ENCODE peak calls at places on chromosomes 5 and 9, in six cellular contexts. N is PC-3, T is cardiac fibroblast, Y is tibial artery, S is fibroblast of pulmonary artery, V is B cell. P is an unnamed sample.
A peak's percentile ranks its signal among the peaks of the same experiment; 100 is the strongest.

GRCh38 chr5:68088302-68088701 is 127.3 kb upstream of the PIK3R1 start:
- DNase-seq in N (no peak), S (peak; percentile 74), Y (no peak), V (no peak), T (peak; percentile 72), P (no peak)

GRCh38 chr9:22103650-22104575 is 94.8 kb upstream of the CDKN2B start:
- DNase-seq in S (peak; percentile 88), Y (no peak), N (peak; percentile 57), V (no peak), T (peak; percentile 92), P (no peak)

GRCh38 chr5:96377597-96377996 is 55.5 kb downstream of the PCSK1 start:
- DNase-seq in Y (no peak), T (no peak), V (no peak), N (no peak), S (no peak), P (no peak)

GRCh38 chr9:136964171-136964689 is 12.2 kb downstream of the LCN12 start:
- DNase-seq in T (no peak), V (no peak), S (no peak), Y (no peak), N (peak; percentile 18), P (no peak)

GRCh38 chr5:174320051-174320450 is 274.5 kb downstream of the NSG2 start:
- DNase-seq in N (no peak), T (no peak), S (no peak), Y (no peak), V (no peak), P (no peak)

GRCh38 chr5:172624083-172624995 is 16.7 kb upstream of the NEURL1B start:
- DNase-seq in S (no peak), T (no peak), Y (no peak), N (no peak), V (no peak), P (no peak)

GRCh38 chr5:125196479-125197183 is 450.2 kb upstream of the ZNF608 start:
- DNase-seq in S (no peak), V (no peak), N (no peak), T (no peak), Y (no peak), P (no peak)

GRCh38 chr5:3738909-3739308 is 143.3 kb downstream of the IRX1 start:
- DNase-seq in T (no peak), S (no peak), V (no peak), Y (no peak), N (no peak), P (no peak)

GRCh38 chr5:179870403-179870903 is 11.8 kb upstream of the MRNIP start:
- DNase-seq in S (peak; percentile 75), V (no peak), N (peak; percentile 46), T (peak; percentile 41), Y (no peak), P (peak; percentile 68)

GRCh38 chr5:53017794-53018391 is 28.7 kb downstream of the ITGA2 start:
- DNase-seq in V (no peak), N (no peak), Y (no peak), S (no peak), T (no peak), P (no peak)

GRCh38 chr5:53023969-53024368 is 34.8 kb downstream of the ITGA2 start:
- DNase-seq in N (peak; percentile 70), Y (no peak), V (no peak), S (peak; percentile 86), T (peak; percentile 96), P (no peak)

GRCh38 chr5:53022889-53023511 is 33.8 kb downstream of the ITGA2 start:
- DNase-seq in S (no peak), T (no peak), N (no peak), V (no peak), Y (no peak), P (no peak)

GRCh38 chr5:53017383-53017782 is 28.2 kb downstream of the ITGA2 start:
- DNase-seq in S (no peak), N (no peak), V (no peak), T (no peak), Y (no peak), P (no peak)

DNA sequence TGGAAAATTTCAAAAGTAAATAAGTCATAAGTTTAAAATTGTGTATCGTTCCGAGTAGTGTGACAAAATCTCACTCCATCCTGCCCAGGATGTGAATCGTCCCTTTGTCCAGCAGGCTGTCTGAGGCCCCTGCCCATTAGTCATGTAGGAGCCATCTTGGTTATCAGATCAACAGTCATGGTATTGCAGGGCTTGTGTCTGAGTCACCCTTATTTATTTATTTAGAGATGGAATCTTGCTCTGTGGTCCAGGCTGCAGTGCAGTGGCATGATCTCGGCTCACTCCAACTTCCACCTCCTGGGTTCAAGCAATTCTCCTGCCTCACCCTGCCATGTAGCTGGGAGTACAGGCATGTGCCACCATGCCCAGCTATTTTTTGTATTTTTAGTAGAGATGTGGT is 30.2 kb downstream of the ITGA2 start:
- DNase-seq in Y (no peak), T (peak; percentile 95), S (peak; percentile 80), V (no peak), N (peak; percentile 82), P (no peak)
- TF ChIP-seq CTCF in Y (no peak), T (peak; percentile 43), S (peak; percentile 23), V (no peak), N (no peak), P (no peak)

GRCh38 chr5:129541648-129542251 is 81.7 kb downstream of the ADAMTS19 start:
- DNase-seq in Y (no peak), N (peak; percentile 53), S (peak; percentile 32), T (peak; percentile 39), V (no peak), P (no peak)
- TF ChIP-seq CTCF in Y (no peak), N (peak; percentile 69), S (peak; percentile 44), T (peak; percentile 35), V (no peak), P (no peak)

GRCh38 chr9:128555180-128555721 is 2.9 kb downstream of the SPTAN1 start:
- DNase-seq in N (peak; percentile 82), V (no peak), S (peak; percentile 83), T (peak; percentile 79), Y (no peak), P (no peak)

GRCh38 chr9:128556276-128556675 is 3.9 kb downstream of the SPTAN1 start:
- DNase-seq in V (no peak), T (no peak), Y (no peak), N (peak; percentile 62), S (no peak), P (no peak)

GRCh38 chr9:128556915-128557634 is 4.7 kb downstream of the SPTAN1 start:
- DNase-seq in N (no peak), V (no peak), Y (no peak), T (no peak), S (no peak), P (no peak)

GRCh38 chr9:128554155-128554862 is 1.9 kb downstream of the SPTAN1 start:
- DNase-seq in V (no peak), N (peak; percentile 81), Y (peak; percentile 66), S (peak; percentile 97), T (peak; percentile 93), P (peak; percentile 34)

DNA sequence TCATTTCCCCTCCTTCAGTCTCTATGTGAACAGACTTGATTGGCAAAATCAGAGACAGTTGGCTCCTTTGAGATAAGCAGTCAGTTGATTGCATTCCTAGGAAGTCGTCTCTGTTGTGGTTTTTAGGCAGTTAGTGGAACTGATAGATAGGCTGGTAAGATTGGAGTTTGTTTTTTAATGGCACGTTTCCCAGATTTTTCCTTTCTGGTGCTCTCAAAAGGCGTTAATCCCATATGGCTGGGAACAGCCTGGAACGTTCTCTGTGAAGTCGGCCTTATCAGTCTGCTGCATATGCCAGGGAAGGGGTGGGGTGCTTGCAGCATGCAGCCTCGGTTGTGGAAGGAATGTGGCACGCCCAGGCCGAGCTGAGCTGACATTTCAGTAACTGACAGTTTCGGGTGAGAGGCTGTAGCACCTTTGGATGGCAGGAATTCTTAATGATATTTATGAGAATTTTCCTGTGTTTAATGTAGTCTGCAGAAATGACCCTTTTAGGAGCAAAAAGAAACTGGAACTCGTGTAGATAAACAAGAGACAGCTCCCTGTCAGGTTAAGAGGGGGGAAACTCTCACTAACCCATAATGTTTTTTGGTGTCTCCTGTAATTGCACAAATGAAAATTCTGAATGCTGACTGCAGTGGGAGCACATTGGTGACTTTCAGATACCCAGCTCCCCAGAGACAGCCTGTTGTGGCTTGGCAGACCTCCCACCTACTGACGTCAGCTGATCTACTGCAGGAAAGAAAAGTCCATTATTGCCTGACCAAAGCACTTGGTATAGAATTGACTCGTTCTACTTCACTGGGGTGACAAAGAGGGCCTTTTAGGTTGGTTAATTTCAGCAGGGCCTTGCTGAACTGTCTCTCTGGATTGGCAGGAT is 6.3 kb downstream of the SPTAN1 start:
- DNase-seq in T (peak; percentile 94), Y (peak; percentile 83), N (peak; percentile 76), S (peak; percentile 95), V (peak; percentile 84), P (peak; percentile 35)
- TF ChIP-seq CTCF in T (no peak), Y (no peak), N (no peak), S (no peak), V (no peak), P (no peak)

DNA sequence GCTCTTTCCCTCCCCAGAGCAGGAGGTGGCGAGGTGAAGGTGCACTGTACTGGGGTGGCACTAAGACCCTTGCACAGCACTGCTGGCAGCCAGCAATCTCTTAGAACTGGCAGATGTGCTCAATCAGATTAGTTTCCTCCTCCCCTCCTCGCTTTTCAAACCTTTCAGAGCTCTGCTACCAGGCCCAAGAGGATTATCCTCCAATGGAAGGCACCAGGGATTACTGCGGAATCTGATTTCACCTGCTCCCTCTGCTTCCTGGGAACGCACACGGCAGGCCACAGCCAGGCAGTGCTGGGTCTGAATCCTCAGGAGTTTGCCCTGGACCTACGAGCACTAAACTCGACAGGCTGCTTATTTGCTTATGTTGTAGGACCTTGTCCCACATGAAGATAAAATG is 32.8 kb downstream of the FABP6 start:
- DNase-seq in N (no peak), S (no peak), V (no peak), T (no peak), Y (no peak), P (no peak)
- TF ChIP-seq CTCF in N (no peak), S (no peak), V (no peak), T (no peak), Y (no peak), P (no peak)

GRCh38 chr9:111828193-111828592 is 33.5 kb upstream of the SHOC1 start:
- DNase-seq in N (peak; percentile 40), Y (no peak), V (no peak), T (peak; percentile 64), S (peak; percentile 51), P (no peak)
- TF ChIP-seq CTCF in N (peak; percentile 40), Y (no peak), V (peak; percentile 9), T (peak; percentile 2), S (peak; percentile 3), P (peak; percentile 12)

DNA sequence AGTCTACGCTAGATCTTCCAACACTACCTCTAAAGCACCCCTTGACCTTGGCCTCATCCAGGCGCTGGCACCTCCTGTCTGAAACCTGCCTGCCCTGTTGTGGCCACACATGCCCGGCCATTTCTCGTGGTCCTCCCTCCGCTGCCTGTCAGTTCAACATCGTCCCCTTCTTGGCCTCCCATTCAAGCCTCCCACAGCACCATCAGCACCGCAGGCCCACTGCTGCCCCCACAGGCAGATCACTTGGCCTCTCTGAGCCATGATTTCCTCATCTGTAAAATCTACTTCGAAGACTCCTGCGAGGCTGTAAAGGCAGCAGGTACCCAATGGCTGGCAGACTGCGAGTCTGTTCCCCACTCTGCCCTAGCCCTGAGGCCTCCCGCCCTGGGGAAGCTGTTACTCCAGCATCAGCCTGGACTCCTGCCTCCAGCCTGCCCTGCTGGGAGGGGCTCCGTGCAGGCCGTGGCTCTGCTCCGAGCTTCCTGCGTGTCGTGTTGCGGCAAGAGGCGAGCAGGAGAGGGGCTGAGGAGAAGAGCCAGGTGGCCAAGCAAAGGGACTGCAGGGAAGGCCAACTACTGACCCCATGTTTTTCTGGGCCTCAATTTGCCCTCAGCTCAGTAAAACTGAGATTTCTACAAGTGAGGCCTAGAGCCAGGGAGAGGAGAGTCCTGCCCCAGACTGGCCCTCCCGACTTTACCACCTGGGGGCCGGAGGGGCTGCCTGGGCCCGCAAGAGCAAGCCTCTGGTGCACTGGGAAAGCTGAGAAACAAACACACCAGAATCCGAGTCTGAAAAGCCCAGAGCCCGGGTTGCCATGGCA is 70.5 kb upstream of the LRRTM2 start:
- DNase-seq in N (no peak), Y (no peak), V (no peak), S (no peak), T (no peak), P (no peak)
- TF ChIP-seq CTCF in N (no peak), Y (no peak), V (no peak), S (no peak), T (peak; percentile 9), P (no peak)